ENCODE peak calls at places on chromosomes 4 and X, in ten cellular contexts. One of them, this sample, is unnamed. For H3K27me3, the result is how much of the 10 kb centered on the place peaks cover.

GRCh38 chrX:125791781-125792180 is 374.3 kb downstream of the DCAF12L2 start:
- DNase-seq in BJ: no peak
- DNase-seq in brain microvascular endothelial cell: no peak
- DNase-seq in GM23248: no peak
- DNase-seq in ovary: no peak
- DNase-seq in lung: no peak
- DNase-seq in kidney epithelial cell: no peak
- DNase-seq in CD8-positive, alpha-beta T cell: no peak
- DNase-seq in heart right ventricle: no peak
- DNase-seq in gastrocnemius medialis: no peak
- DNase-seq in this sample: no peak

GRCh38 chrX:109856974-109857373 is 123.9 kb upstream of the ACSL4 start:
- DNase-seq in BJ: no peak
- DNase-seq in brain microvascular endothelial cell: no peak
- DNase-seq in GM23248: peak
- DNase-seq in ovary: no peak
- DNase-seq in lung: no peak
- DNase-seq in kidney epithelial cell: no peak
- DNase-seq in CD8-positive, alpha-beta T cell: no peak
- DNase-seq in heart right ventricle: no peak
- DNase-seq in gastrocnemius medialis: no peak
- DNase-seq in this sample: no peak

GRCh38 chr4:83282049-83282535 is 2.5 kb downstream of the COQ2 start:
- DNase-seq in BJ: no peak
- DNase-seq in brain microvascular endothelial cell: peak
- DNase-seq in GM23248: peak
- DNase-seq in ovary: peak
- DNase-seq in lung: no peak
- DNase-seq in kidney epithelial cell: peak
- DNase-seq in CD8-positive, alpha-beta T cell: peak
- DNase-seq in heart right ventricle: no peak
- DNase-seq in gastrocnemius medialis: no peak
- DNase-seq in this sample: no peak

GRCh38 chrX:68440940-68441339 is 7.6 kb upstream of the OPHN1 start:
- DNase-seq in BJ: no peak
- DNase-seq in brain microvascular endothelial cell: peak
- DNase-seq in GM23248: peak
- DNase-seq in ovary: peak
- DNase-seq in lung: peak
- DNase-seq in kidney epithelial cell: no peak
- DNase-seq in CD8-positive, alpha-beta T cell: no peak
- DNase-seq in heart right ventricle: peak
- DNase-seq in gastrocnemius medialis: peak
- DNase-seq in this sample: no peak

GRCh38 chr4:84647307-84647884 is 64.5 kb downstream of the CDS1 start:
- DNase-seq in BJ: no peak
- DNase-seq in brain microvascular endothelial cell: no peak
- DNase-seq in GM23248: peak
- DNase-seq in ovary: peak
- DNase-seq in lung: no peak
- DNase-seq in kidney epithelial cell: no peak
- DNase-seq in CD8-positive, alpha-beta T cell: no peak
- DNase-seq in heart right ventricle: no peak
- DNase-seq in gastrocnemius medialis: no peak
- DNase-seq in this sample: no peak

GRCh38 chr4:654871-655734 is 19.0 kb downstream of the ATP5ME start:
- DNase-seq in BJ: no peak
- DNase-seq in brain microvascular endothelial cell: no peak
- DNase-seq in GM23248: no peak
- DNase-seq in ovary: no peak
- DNase-seq in lung: no peak
- DNase-seq in kidney epithelial cell: no peak
- DNase-seq in CD8-positive, alpha-beta T cell: no peak
- DNase-seq in heart right ventricle: no peak
- DNase-seq in gastrocnemius medialis: no peak
- DNase-seq in this sample: no peak

GRCh38 chr4:124526760-124527159 is 185.8 kb downstream of the ANKRD50 start:
- DNase-seq in BJ: no peak
- DNase-seq in brain microvascular endothelial cell: no peak
- DNase-seq in GM23248: no peak
- DNase-seq in ovary: no peak
- DNase-seq in lung: no peak
- DNase-seq in kidney epithelial cell: no peak
- DNase-seq in CD8-positive, alpha-beta T cell: no peak
- DNase-seq in heart right ventricle: no peak
- DNase-seq in gastrocnemius medialis: no peak
- DNase-seq in this sample: no peak

GRCh38 chrX:19866626-19867410 is 20.6 kb downstream of the SH3KBP1 start:
- DNase-seq in BJ: no peak
- DNase-seq in brain microvascular endothelial cell: no peak
- DNase-seq in GM23248: no peak
- DNase-seq in ovary: no peak
- DNase-seq in lung: no peak
- DNase-seq in kidney epithelial cell: no peak
- DNase-seq in CD8-positive, alpha-beta T cell: no peak
- DNase-seq in heart right ventricle: no peak
- DNase-seq in gastrocnemius medialis: no peak
- DNase-seq in this sample: no peak

GRCh38 chrX:84188320-84188834 is 378 bp upstream of the RPS6KA6 start:
- DNase-seq in BJ: no peak
- DNase-seq in brain microvascular endothelial cell: peak
- DNase-seq in GM23248: peak
- DNase-seq in ovary: peak
- DNase-seq in lung: peak
- DNase-seq in kidney epithelial cell: peak
- DNase-seq in CD8-positive, alpha-beta T cell: no peak
- DNase-seq in heart right ventricle: peak
- DNase-seq in gastrocnemius medialis: no peak
- DNase-seq in this sample: peak

GRCh38 chr4:24965627-24966026 is 52.8 kb upstream of the CCDC149 start:
- DNase-seq in BJ: no peak
- DNase-seq in brain microvascular endothelial cell: no peak
- DNase-seq in GM23248: no peak
- DNase-seq in ovary: no peak
- DNase-seq in lung: no peak
- DNase-seq in kidney epithelial cell: no peak
- DNase-seq in CD8-positive, alpha-beta T cell: no peak
- DNase-seq in heart right ventricle: no peak
- DNase-seq in gastrocnemius medialis: no peak
- DNase-seq in this sample: no peak

GRCh38 chrX:11435568-11435967 is 142.4 kb downstream of the AMELX start:
- DNase-seq in BJ: peak
- DNase-seq in brain microvascular endothelial cell: no peak
- DNase-seq in GM23248: peak
- DNase-seq in ovary: no peak
- DNase-seq in lung: no peak
- DNase-seq in kidney epithelial cell: no peak
- DNase-seq in CD8-positive, alpha-beta T cell: no peak
- DNase-seq in heart right ventricle: no peak
- DNase-seq in gastrocnemius medialis: no peak
- DNase-seq in this sample: no peak

GRCh38 chrX:38803609-38804480 is 2.6 kb downstream of the MID1IP1 start:
- DNase-seq in BJ: no peak
- DNase-seq in brain microvascular endothelial cell: no peak
- DNase-seq in GM23248: peak
- DNase-seq in ovary: peak
- DNase-seq in lung: peak
- DNase-seq in kidney epithelial cell: no peak
- DNase-seq in CD8-positive, alpha-beta T cell: peak
- DNase-seq in heart right ventricle: peak
- DNase-seq in gastrocnemius medialis: peak
- DNase-seq in this sample: peak

GRCh38 chr4:189022441-189023035 is 883.3 kb downstream of the TRIML1 start:
- DNase-seq in BJ: peak
- DNase-seq in brain microvascular endothelial cell: peak
- DNase-seq in GM23248: peak
- DNase-seq in ovary: no peak
- DNase-seq in lung: no peak
- DNase-seq in kidney epithelial cell: peak
- DNase-seq in CD8-positive, alpha-beta T cell: no peak
- DNase-seq in heart right ventricle: no peak
- DNase-seq in gastrocnemius medialis: no peak
- DNase-seq in this sample: no peak

DNA sequence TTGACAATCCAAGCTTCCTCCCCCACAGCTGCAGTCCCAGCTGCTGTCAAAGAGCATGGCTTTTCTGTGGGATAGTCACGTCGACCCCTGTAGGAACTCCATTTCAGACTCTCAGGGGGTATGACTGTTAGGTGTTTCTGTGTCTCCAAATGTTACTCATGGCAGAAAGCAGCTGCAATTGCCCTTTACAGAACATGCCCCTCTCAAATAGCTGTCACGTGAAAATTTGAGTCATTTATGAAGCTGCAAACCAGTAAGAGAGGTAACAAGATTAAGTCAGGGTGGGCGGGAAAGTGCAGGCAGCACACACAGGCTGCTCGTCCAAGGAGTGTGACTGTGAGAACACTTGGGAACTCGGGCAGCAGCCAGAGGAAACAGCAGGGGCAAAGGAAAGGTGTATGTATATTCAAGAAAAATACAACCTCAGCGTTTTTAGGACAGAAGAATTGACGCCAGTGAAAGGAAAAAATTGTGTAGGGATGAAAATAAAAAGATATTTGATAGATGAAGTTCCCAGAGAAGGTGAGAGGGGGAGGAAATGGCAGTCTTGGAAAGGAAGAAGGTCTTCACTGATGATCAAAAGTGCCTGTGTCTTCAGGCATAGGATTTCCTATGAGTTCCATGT is 66.5 kb upstream of the TMEM184C start:
- DNase-seq in BJ: peak
- DNase-seq in brain microvascular endothelial cell: peak
- DNase-seq in GM23248: peak
- DNase-seq in ovary: no peak
- DNase-seq in lung: no peak
- DNase-seq in kidney epithelial cell: peak
- DNase-seq in CD8-positive, alpha-beta T cell: no peak
- DNase-seq in heart right ventricle: no peak
- DNase-seq in gastrocnemius medialis: no peak
- DNase-seq in this sample: no peak
- H3K4me3 ChIP-seq in BJ: no peak
- H3K4me3 ChIP-seq in brain microvascular endothelial cell: no peak
- H3K4me3 ChIP-seq in GM23248: peak
- H3K4me3 ChIP-seq in ovary: no peak
- H3K4me3 ChIP-seq in lung: no peak
- H3K4me3 ChIP-seq in kidney epithelial cell: no peak
- H3K4me3 ChIP-seq in CD8-positive, alpha-beta T cell: no peak
- H3K4me3 ChIP-seq in heart right ventricle: no peak
- H3K4me3 ChIP-seq in gastrocnemius medialis: no peak
- H3K4me3 ChIP-seq in this sample: no peak

DNA sequence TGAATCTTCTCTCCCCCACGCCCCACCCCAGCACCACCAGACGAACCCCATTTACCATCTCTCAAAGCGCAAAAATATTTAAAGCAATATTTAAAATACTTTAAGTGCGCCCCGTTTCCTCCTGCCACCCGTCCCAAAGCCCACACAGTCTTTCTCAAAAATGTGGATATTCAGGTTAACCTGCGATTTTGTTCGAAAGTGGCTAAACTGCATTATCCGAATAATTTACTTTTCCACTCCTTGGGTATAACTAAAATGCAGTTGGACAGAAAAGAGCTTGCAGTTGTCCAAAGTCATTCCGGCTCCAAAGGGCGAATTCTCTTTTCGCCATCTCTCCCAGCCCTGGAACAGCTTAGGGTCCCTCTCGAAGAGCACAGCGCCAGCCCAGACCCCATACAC is 662 bp downstream of the SMIM43 start:
- DNase-seq in BJ: no peak
- DNase-seq in brain microvascular endothelial cell: no peak
- DNase-seq in GM23248: no peak
- DNase-seq in ovary: no peak
- DNase-seq in lung: no peak
- DNase-seq in kidney epithelial cell: no peak
- DNase-seq in CD8-positive, alpha-beta T cell: no peak
- DNase-seq in heart right ventricle: no peak
- DNase-seq in gastrocnemius medialis: no peak
- DNase-seq in this sample: no peak
- H3K27me3 ChIP-seq in BJ: under half
- H3K27me3 ChIP-seq in brain microvascular endothelial cell: under half
- H3K27me3 ChIP-seq in GM23248: under half
- H3K27me3 ChIP-seq in ovary: under half
- H3K27me3 ChIP-seq in lung: under half
- H3K27me3 ChIP-seq in kidney epithelial cell: under half
- H3K27me3 ChIP-seq in CD8-positive, alpha-beta T cell: under half
- H3K27me3 ChIP-seq in heart right ventricle: half or more
- H3K27me3 ChIP-seq in gastrocnemius medialis: under half
- H3K27me3 ChIP-seq in this sample: under half

GRCh38 chr4:128711361-128711760 is 98.1 kb upstream of the JADE1 start:
- DNase-seq in BJ: no peak
- DNase-seq in brain microvascular endothelial cell: no peak
- DNase-seq in GM23248: no peak
- DNase-seq in ovary: peak
- DNase-seq in lung: no peak
- DNase-seq in kidney epithelial cell: no peak
- DNase-seq in CD8-positive, alpha-beta T cell: no peak
- DNase-seq in heart right ventricle: no peak
- DNase-seq in gastrocnemius medialis: no peak
- DNase-seq in this sample: no peak
- H3K4me3 ChIP-seq in BJ: no peak
- H3K4me3 ChIP-seq in brain microvascular endothelial cell: no peak
- H3K4me3 ChIP-seq in GM23248: no peak
- H3K4me3 ChIP-seq in ovary: no peak
- H3K4me3 ChIP-seq in lung: no peak
- H3K4me3 ChIP-seq in kidney epithelial cell: no peak
- H3K4me3 ChIP-seq in CD8-positive, alpha-beta T cell: no peak
- H3K4me3 ChIP-seq in heart right ventricle: no peak
- H3K4me3 ChIP-seq in gastrocnemius medialis: no peak
- H3K4me3 ChIP-seq in this sample: no peak

GRCh38 chr4:62075082-62075481 is 875.0 kb downstream of the ADGRL3 start:
- DNase-seq in BJ: no peak
- DNase-seq in brain microvascular endothelial cell: no peak
- DNase-seq in GM23248: no peak
- DNase-seq in ovary: no peak
- DNase-seq in lung: no peak
- DNase-seq in kidney epithelial cell: no peak
- DNase-seq in CD8-positive, alpha-beta T cell: no peak
- DNase-seq in heart right ventricle: no peak
- DNase-seq in gastrocnemius medialis: no peak
- DNase-seq in this sample: no peak

GRCh38 chr4:62080431-62080830 is 880.3 kb downstream of the ADGRL3 start:
- DNase-seq in BJ: no peak
- DNase-seq in brain microvascular endothelial cell: no peak
- DNase-seq in GM23248: no peak
- DNase-seq in ovary: no peak
- DNase-seq in lung: no peak
- DNase-seq in kidney epithelial cell: no peak
- DNase-seq in CD8-positive, alpha-beta T cell: no peak
- DNase-seq in heart right ventricle: no peak
- DNase-seq in gastrocnemius medialis: no peak
- DNase-seq in this sample: no peak

DNA sequence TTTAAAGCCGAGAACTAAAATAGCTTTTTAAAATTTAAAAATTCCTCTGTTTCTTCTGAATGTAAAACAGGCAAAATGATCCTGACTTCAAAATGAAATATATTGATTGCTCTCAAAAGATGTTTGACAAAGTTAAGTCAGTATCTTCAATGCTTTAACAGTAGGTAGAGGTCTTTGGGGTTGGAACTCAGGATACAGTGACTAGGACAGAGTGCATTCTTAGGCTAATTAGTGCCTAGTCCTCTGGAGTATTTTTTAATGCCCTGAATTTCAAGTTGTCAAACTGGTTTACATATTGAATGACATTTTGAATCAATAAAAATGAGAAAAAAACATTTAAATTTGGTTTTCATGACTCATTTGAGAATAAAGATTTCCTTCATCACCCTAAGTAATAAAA is 877.3 kb downstream of the ADGRL3 start:
- DNase-seq in BJ: no peak
- DNase-seq in brain microvascular endothelial cell: no peak
- DNase-seq in GM23248: no peak
- DNase-seq in ovary: no peak
- DNase-seq in lung: no peak
- DNase-seq in kidney epithelial cell: no peak
- DNase-seq in CD8-positive, alpha-beta T cell: no peak
- DNase-seq in heart right ventricle: no peak
- DNase-seq in gastrocnemius medialis: no peak
- DNase-seq in this sample: no peak
- H3K27me3 ChIP-seq in BJ: under half
- H3K27me3 ChIP-seq in brain microvascular endothelial cell: under half
- H3K27me3 ChIP-seq in GM23248: under half
- H3K27me3 ChIP-seq in ovary: under half
- H3K27me3 ChIP-seq in lung: under half
- H3K27me3 ChIP-seq in kidney epithelial cell: under half
- H3K27me3 ChIP-seq in CD8-positive, alpha-beta T cell: under half
- H3K27me3 ChIP-seq in heart right ventricle: under half
- H3K27me3 ChIP-seq in gastrocnemius medialis: under half
- H3K27me3 ChIP-seq in this sample: under half